ENCODE peak calls at places on chromosomes 3 and 15, in six cellular contexts. D is CD4-positive, alpha-beta T cell; I is kidney tubule cell; P is HTR-8/SVneo; C is tibial artery; J is endothelial cell. L is an unnamed sample.

GRCh38 chr3:121995190-121996137 is 26.6 kb downstream of the ILDR1 start:
- DNase-seq in P (peak; percentile 52), I (peak; percentile 97), C (peak; percentile 68), J (peak; percentile 50), D (no peak), L (peak; percentile 27)

GRCh38 chr15:84749111-84749991 is 959 bp downstream of the ZNF592 start:
- DNase-seq in I (peak; percentile 59), D (peak; percentile 32), C (peak; percentile 38), J (peak; percentile 19), P (no peak), L (peak; percentile 35)

GRCh38 chr3:124467980-124468902 is 262.0 kb upstream of the UMPS start:
- DNase-seq in D (no peak), I (peak; percentile 50), P (peak; percentile 52), J (peak; percentile 75), C (no peak), L (peak; percentile 49)

GRCh38 chr3:111539351-111540331 is 2.4 kb upstream of the CD96 start:
- DNase-seq in J (peak; percentile 69), C (no peak), P (peak; percentile 54), D (peak; percentile 65), I (peak; percentile 77), L (peak; percentile 62)

GRCh38 chr3:72753495-72753894 is 94.8 kb downstream of the SHQ1 start:
- DNase-seq in D (no peak), P (no peak), I (peak; percentile 72), C (no peak), J (no peak), L (no peak)

GRCh38 chr3:49020335-49021212 is 1.3 kb upstream of the NDUFAF3 start:
- DNase-seq in C (peak; percentile 48), P (no peak), D (no peak), I (peak; percentile 47), J (peak; percentile 42), L (no peak)

GRCh38 chr3:104873331-104873730 is 493.4 kb upstream of the ALCAM start:
- DNase-seq in D (no peak), I (peak; percentile 48), J (no peak), P (no peak), C (no peak), L (no peak)

GRCh38 chr3:44076221-44076829 is 165.4 kb upstream of the TOPAZ1 start:
- DNase-seq in C (no peak), J (no peak), D (no peak), I (peak; percentile 33), P (no peak), L (peak; percentile 76)

GRCh38 chr3:4995500-4996053 is 16.3 kb downstream of the BHLHE40 start:
- DNase-seq in P (no peak), J (no peak), C (no peak), I (peak; percentile 99), D (no peak), L (no peak)

GRCh38 chr3:27090265-27091041 is 278.7 kb downstream of the NEK10 start:
- DNase-seq in C (no peak), D (no peak), P (no peak), I (no peak), J (no peak), L (no peak)

GRCh38 chr3:105144837-105145236 is 221.9 kb upstream of the ALCAM start:
- DNase-seq in J (no peak), I (no peak), P (no peak), D (no peak), C (no peak), L (no peak)

L was measured in SK-N-DZ.